ENCODE peak calls at places on chromosome 2, in six cellular contexts. U is cardiac fibroblast, H is cardiac muscle cell, S is IMR-90, O is neural crest cell, B is lung. M is an unnamed sample.

GRCh38 chr2:162342841-162343240 is 1.1 kb upstream of the GCA start:
- DNase-seq in U (no peak), H (no peak), S (no peak), O (no peak), B (no peak), M (no peak)

GRCh38 chr2:179302764-179303561 is 38.3 kb upstream of the SESTD1 start:
- DNase-seq in U (peak; percentile 8), H (peak; percentile 2), S (peak; percentile 4), O (no peak), B (no peak), M (no peak)

GRCh38 chr2:17163628-17164027 is 354.6 kb downstream of the RAD51AP2 start:
- DNase-seq in U (no peak), H (no peak), S (no peak), O (no peak), B (no peak), M (no peak)

GRCh38 chr2:170282851-170283250 is 104.9 kb downstream of the MYO3B start:
- DNase-seq in U (no peak), H (no peak), S (no peak), O (no peak), B (no peak), M (no peak)

GRCh38 chr2:134283701-134284100 is 29.8 kb downstream of the MGAT5 start:
- DNase-seq in U (no peak), H (no peak), S (no peak), O (no peak), B (no peak), M (no peak)

GRCh38 chr2:227880460-227880859 is 9.0 kb downstream of the DAW1 start:
- DNase-seq in U (no peak), H (no peak), S (no peak), O (no peak), B (no peak), M (no peak)

GRCh38 chr2:135091681-135092080 is 39.6 kb downstream of the RAB3GAP1 start:
- DNase-seq in U (no peak), H (no peak), S (no peak), O (no peak), B (no peak), M (no peak)

GRCh38 chr2:136000502-136000901 is 15.1 kb upstream of the DARS1 start:
- DNase-seq in U (peak; percentile 8), H (no peak), S (no peak), O (no peak), B (no peak), M (peak; percentile 26)

GRCh38 chr2:135154962-135155361 is 102.9 kb downstream of the RAB3GAP1 start:
- DNase-seq in U (no peak), H (no peak), S (no peak), O (no peak), B (no peak), M (no peak)

GRCh38 chr2:112151701-112152440 is 13.7 kb downstream of the FBLN7 start:
- DNase-seq in U (no peak), H (no peak), S (no peak), O (no peak), B (no peak), M (no peak)

GRCh38 chr2:25305809-25306208 is 35.9 kb downstream of the DNMT3A start:
- DNase-seq in U (no peak), H (no peak), S (no peak), O (no peak), B (no peak), M (no peak)

GRCh38 chr2:100588071-100588786 is 25.4 kb downstream of the PDCL3 start:
- DNase-seq in U (peak; percentile 63), H (peak; percentile 82), S (peak; percentile 66), O (no peak), B (no peak), M (no peak)

GRCh38 chr2:218427741-218428140 is 8.8 kb downstream of the VIL1 start:
- DNase-seq in U (no peak), H (no peak), S (no peak), O (no peak), B (no peak), M (no peak)

GRCh38 chr2:185456517-185456916 is 282.1 kb upstream of the FSIP2 start:
- DNase-seq in U (peak; percentile 37), H (peak; percentile 29), S (no peak), O (no peak), B (no peak), M (no peak)

GRCh38 chr2:143261986-143262784 is 133.0 kb downstream of the ARHGAP15 start:
- DNase-seq in U (peak; percentile 15), H (no peak), S (peak; percentile 27), O (no peak), B (peak; percentile 35), M (no peak)

GRCh38 chr2:11071207-11071606 is 84.1 kb upstream of the SLC66A3 start:
- DNase-seq in U (peak; percentile 28), H (peak; percentile 51), S (peak; percentile 20), O (no peak), B (peak; percentile 29), M (no peak)

GRCh38 chr2:15693926-15694588 is 102.4 kb downstream of the DDX1 start:
- DNase-seq in U (no peak), H (no peak), S (no peak), O (no peak), B (no peak), M (no peak)

GRCh38 chr2:56118474-56118873 is 65.3 kb upstream of the CCDC85A start:
- DNase-seq in U (no peak), H (no peak), S (no peak), O (no peak), B (no peak), M (peak; percentile 11)

GRCh38 chr2:211867845-211868361 is 670.7 kb downstream of the ERBB4 start:
- DNase-seq in U (peak; percentile 51), H (no peak), S (peak; percentile 61), O (no peak), B (no peak), M (no peak)

GRCh38 chr2:106159867-106160785 is 34.0 kb downstream of the UXS1 start:
- DNase-seq in U (no peak), H (no peak), S (no peak), O (no peak), B (no peak), M (no peak)

GRCh38 chr2:23289671-23290070 is 95.3 kb upstream of the KLHL29 start:
- DNase-seq in U (no peak), H (no peak), S (no peak), O (no peak), B (no peak), M (no peak)

GRCh38 chr2:167544602-167545001 is 656.3 kb downstream of the XIRP2 start:
- DNase-seq in U (no peak), H (no peak), S (no peak), O (no peak), B (no peak), M (no peak)

GRCh38 chr2:167548396-167548795 is 660.1 kb downstream of the XIRP2 start:
- DNase-seq in U (no peak), H (no peak), S (no peak), O (no peak), B (no peak), M (no peak)

GRCh38 chr2:167551411-167551810 is 663.1 kb downstream of the XIRP2 start:
- DNase-seq in U (no peak), H (no peak), S (no peak), O (no peak), B (no peak), M (no peak)

GRCh38 chr2:167553635-167554034 is 665.4 kb downstream of the XIRP2 start:
- DNase-seq in U (no peak), H (no peak), S (no peak), O (no peak), B (no peak), M (no peak)

GRCh38 chr2:167550448-167550847 is 662.2 kb downstream of the XIRP2 start:
- DNase-seq in U (peak; percentile 50), H (peak; percentile 33), S (peak; percentile 27), O (no peak), B (no peak), M (no peak)
- TF ChIP-seq CTCF in U (peak; percentile 54), H (peak; percentile 43), S (peak; percentile 42), O (peak; percentile 58), B (no peak), M (no peak)

GRCh38 chr2:69278366-69278765 is 108.7 kb downstream of the GFPT1 start:
- DNase-seq in U (no peak), H (peak; percentile 62), S (peak; percentile 57), O (no peak), B (no peak), M (no peak)

GRCh38 chr2:69269330-69269729 is 117.7 kb downstream of the GFPT1 start:
- DNase-seq in U (peak; percentile 25), H (peak; percentile 56), S (no peak), O (no peak), B (no peak), M (no peak)

GRCh38 chr2:69271831-69272257 is 115.2 kb downstream of the GFPT1 start:
- DNase-seq in U (peak; percentile 65), H (peak; percentile 79), S (peak; percentile 77), O (no peak), B (no peak), M (no peak)

GRCh38 chr2:69275490-69275889 is 111.5 kb downstream of the GFPT1 start:
- DNase-seq in U (no peak), H (no peak), S (no peak), O (no peak), B (no peak), M (no peak)

GRCh38 chr2:69272803-69273471 is 114.1 kb downstream of the GFPT1 start:
- DNase-seq in U (no peak), H (peak; percentile 76), S (peak; percentile 21), O (no peak), B (no peak), M (no peak)
- TF ChIP-seq CTCF in U (no peak), H (peak; percentile 19), S (no peak), O (no peak), B (no peak), M (no peak)

DNA sequence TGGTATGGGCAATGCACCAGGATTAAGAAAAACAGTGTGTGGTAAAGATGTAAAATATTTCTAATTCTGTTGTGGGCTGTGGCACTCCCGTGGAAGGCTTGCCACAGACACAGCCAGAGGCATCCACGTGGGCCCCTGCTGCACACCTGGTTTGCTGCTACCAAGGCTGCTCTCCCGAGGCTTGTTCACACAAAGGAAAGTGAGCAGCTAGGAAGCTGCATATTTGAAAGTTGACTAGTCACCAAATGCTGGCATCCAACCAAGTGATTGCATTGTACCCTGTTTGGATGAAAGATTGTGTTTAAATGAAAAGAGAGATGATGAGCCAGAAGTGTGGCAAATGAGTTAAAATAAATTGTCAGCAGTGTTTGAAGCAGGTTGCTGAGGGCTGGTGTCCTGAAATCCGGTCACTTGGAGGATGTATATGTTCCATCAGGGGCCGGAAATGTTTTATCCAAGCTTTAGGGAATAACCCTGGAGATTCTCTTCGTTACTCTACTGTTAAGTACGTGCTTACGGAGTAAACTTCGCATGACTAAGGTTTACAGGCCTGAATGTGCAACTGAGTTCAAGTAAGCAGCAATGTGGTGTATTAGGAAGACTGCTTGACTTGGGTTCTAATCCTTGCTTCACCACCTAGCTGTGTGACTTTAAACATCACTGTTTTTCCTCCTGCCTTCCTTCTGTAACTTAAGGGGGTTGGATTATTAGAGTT is 86.1 kb downstream of the MSH2 start:
- DNase-seq in U (peak; percentile 91), H (peak; percentile 84), S (peak; percentile 92), O (no peak), B (no peak), M (no peak)
- TF ChIP-seq CTCF in U (no peak), H (no peak), S (no peak), O (no peak), B (no peak), M (no peak)

DNA sequence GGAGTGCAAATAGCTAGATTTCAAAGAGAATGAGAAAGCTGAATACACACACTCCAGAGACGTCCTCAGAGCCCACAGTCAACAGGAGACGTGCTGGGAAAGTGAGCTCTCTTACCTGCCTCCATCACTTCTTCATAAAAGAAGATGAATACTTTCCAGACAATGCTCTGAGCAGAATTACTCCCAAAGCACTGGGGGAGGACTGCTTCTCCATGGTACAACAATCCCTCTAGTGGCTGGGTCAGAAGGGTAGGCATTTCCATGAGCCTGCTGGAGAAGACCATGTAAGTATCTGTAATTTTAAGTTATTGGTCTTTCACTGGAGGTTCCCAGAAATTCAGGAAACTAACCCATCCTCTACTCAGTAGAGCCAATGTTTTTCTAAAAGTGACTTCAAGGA is 190.3 kb downstream of the RBM43 start:
- DNase-seq in U (peak; percentile 72), H (peak; percentile 79), S (peak; percentile 67), O (no peak), B (no peak), M (peak; percentile 14)
- TF ChIP-seq CTCF in U (peak; percentile 67), H (peak; percentile 72), S (peak; percentile 56), O (peak; percentile 54), B (no peak), M (no peak)

M was measured in endothelial cell.